ENCODE peak calls at places on chromosomes 5 and 9, in four cellular contexts. X is effector memory CD4-positive, alpha-beta T cell; O is astrocyte; T is mesenchymal stem cell. C is an unnamed sample. For H3K4me1, the result is how much of the 10 kb centered on the place peaks cover.

GRCh38 chr9:22395585-22396205 is 50.9 kb upstream of the DMRTA1 start:
- DNase-seq in X (no peak), O (peak), T (peak), C (no peak)

GRCh38 chr9:120366646-120367019 is 213.3 kb downstream of the CDK5RAP2 start:
- DNase-seq in X (no peak), O (peak), T (peak), C (peak)

GRCh38 chr9:116697341-116697740 is 10.2 kb downstream of the TRIM32 start:
- DNase-seq in X (no peak), O (peak), T (peak), C (no peak)

GRCh38 chr9:33445941-33446506 is 1.4 kb downstream of the AQP3 start:
- DNase-seq in X (no peak), O (no peak), T (no peak), C (no peak)

GRCh38 chr5:137666109-137666850 is 69.6 kb downstream of the KLHL3 start:
- DNase-seq in X (no peak), O (peak), T (no peak), C (no peak)

GRCh38 chr9:88826651-88827245 is 164.5 kb upstream of the S1PR3 start:
- DNase-seq in X (no peak), O (peak), T (no peak), C (no peak)

GRCh38 chr9:71941060-71941568 is 29.7 kb downstream of the C9orf85 start:
- DNase-seq in X (no peak), O (peak), T (no peak), C (no peak)

GRCh38 chr9:85237478-85237877 is 504.3 kb downstream of the AGTPBP1 start:
- DNase-seq in X (no peak), O (no peak), T (no peak), C (no peak)

GRCh38 chr9:36151306-36152210 is 15.0 kb downstream of the GLIPR2 start:
- DNase-seq in X (peak), O (peak), T (peak), C (no peak)

GRCh38 chr9:36486454-36486932 is 86.2 kb upstream of the MELK start:
- DNase-seq in X (peak), O (no peak), T (peak), C (peak)

GRCh38 chr9:68950689-68951088 is 63.2 kb downstream of the PRKACG start:
- DNase-seq in X (no peak), O (no peak), T (no peak), C (no peak)

GRCh38 chr9:68947842-68948569 is 65.9 kb downstream of the PRKACG start:
- DNase-seq in X (no peak), O (no peak), T (no peak), C (no peak)

GRCh38 chr9:68947015-68947414 is 66.9 kb downstream of the PRKACG start:
- DNase-seq in X (no peak), O (no peak), T (no peak), C (no peak)

GRCh38 chr9:68950188-68950587 is 63.7 kb downstream of the PRKACG start:
- DNase-seq in X (no peak), O (no peak), T (no peak), C (no peak)

GRCh38 chr9:68949271-68950000 is 64.5 kb downstream of the PRKACG start:
- DNase-seq in X (no peak), O (no peak), T (no peak), C (no peak)
- H3K4me3 ChIP-seq in X (no peak), O (no peak), T (no peak), C (no peak)

DNA sequence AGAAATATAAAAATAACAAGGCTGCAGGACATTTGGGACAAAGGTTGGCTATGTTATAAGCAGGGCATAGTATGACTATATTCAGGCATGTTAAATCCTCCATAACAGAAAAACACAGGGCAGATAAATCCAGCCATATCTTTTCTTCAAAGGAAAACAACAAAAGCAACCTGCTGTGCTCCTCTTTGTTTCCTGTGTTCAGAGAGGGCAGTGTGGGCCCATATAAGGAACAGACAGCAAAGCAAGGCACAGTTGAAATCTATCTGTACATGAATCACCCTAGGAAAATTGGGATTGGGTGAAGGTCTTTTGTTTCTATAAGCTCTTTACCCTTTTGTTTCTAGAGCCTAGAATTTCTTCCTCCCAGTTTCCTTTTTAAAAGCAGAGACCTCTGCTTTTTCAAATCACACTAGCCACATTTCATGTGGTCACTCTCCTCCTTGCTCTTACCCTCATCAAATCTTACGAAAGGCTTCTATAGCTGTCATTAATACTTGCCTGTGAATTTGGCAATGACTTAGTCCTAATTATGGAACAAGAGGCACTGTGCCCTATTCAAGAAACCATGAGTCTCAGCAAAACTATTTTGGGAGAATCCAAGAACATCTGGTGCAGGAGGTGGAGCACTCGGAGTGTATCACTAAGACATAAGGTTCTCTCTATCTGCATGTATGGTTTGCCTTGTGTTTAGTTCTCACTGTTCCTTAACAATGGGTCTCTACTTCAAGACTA is 1.8 kb downstream of the GZMA start:
- DNase-seq in X (no peak), O (no peak), T (no peak), C (no peak)
- H3K4me1 ChIP-seq in X (under half), O (under half), T (under half), C (under half)

GRCh38 chr5:55338810-55339243 is 31.0 kb downstream of the MTREX start:
- DNase-seq in X (no peak), O (no peak), T (no peak), C (no peak)
- H3K27ac ChIP-seq in X (no peak), O (no peak), T (no peak), C (no peak)

GRCh38 chr5:160463775-160464465 is 42.3 kb downstream of the PTTG1 start:
- DNase-seq in X (no peak), O (peak), T (peak), C (no peak)

GRCh38 chr5:160464466-160464797 is 42.8 kb downstream of the PTTG1 start:
- DNase-seq in X (no peak), O (no peak), T (no peak), C (no peak)

GRCh38 chr5:160467555-160468418 is 46.1 kb downstream of the PTTG1 start:
- DNase-seq in X (peak), O (peak), T (peak), C (peak)

GRCh38 chr5:160466889-160467554 is 45.4 kb downstream of the PTTG1 start:
- DNase-seq in X (no peak), O (no peak), T (peak), C (peak)

GRCh38 chr5:160466121-160466520 is 44.5 kb downstream of the PTTG1 start:
- DNase-seq in X (no peak), O (no peak), T (no peak), C (no peak)
- H3K4me3 ChIP-seq in X (no peak), O (no peak), T (no peak), C (no peak)